ENCODE peak calls at places on chromosomes 11 and 22, in seven cellular contexts. F is bronchial epithelial cell, A is brain microvascular endothelial cell, Y is left ventricle myocardium inferior, D is neuronal stem cell, S is astrocyte of the cerebellum, B is foreskin fibroblast. R is an unnamed sample.

GRCh38 chr11:5531053-5531831 is 14.7 kb upstream of the UBQLNL start:
- DNase-seq in F (no peak), A (no peak), Y (no peak), D (no peak), S (no peak), B (no peak), R (no peak)

GRCh38 chr11:3826721-3827120 is 14.0 kb downstream of the RHOG start:
- DNase-seq in F (no peak), A (no peak), Y (no peak), D (no peak), S (no peak), B (no peak), R (no peak)

GRCh38 chr11:91421586-91421985 is 803.0 kb upstream of the FAT3 start:
- DNase-seq in F (no peak), A (no peak), Y (no peak), D (no peak), S (no peak), B (no peak), R (peak; percentile 22)

GRCh38 chr11:20669833-20670684 is 673 bp downstream of the NELL1 start:
- DNase-seq in F (no peak), A (no peak), Y (no peak), D (no peak), S (no peak), B (no peak), R (no peak)

GRCh38 chr11:8262552-8263108 is 1.0 kb downstream of the LMO1 start:
- DNase-seq in F (peak; percentile 21), A (peak; percentile 40), Y (peak; percentile 37), D (peak; percentile 81), S (peak; percentile 23), B (peak; percentile 82), R (peak; percentile 25)

GRCh38 chr11:1292644-1293618 is 16.5 kb downstream of the TOLLIP start:
- DNase-seq in F (no peak), A (no peak), Y (peak; percentile 11), D (no peak), S (no peak), B (no peak), R (no peak)

GRCh38 chr22:21755855-21756284 is 20.3 kb upstream of the YPEL1 start:
- DNase-seq in F (peak; percentile 85), A (peak; percentile 92), Y (no peak), D (no peak), S (no peak), B (peak; percentile 81), R (peak; percentile 58)

GRCh38 chr11:19389787-19390303 is 149.1 kb upstream of the E2F8 start:
- DNase-seq in F (no peak), A (no peak), Y (no peak), D (no peak), S (no peak), B (peak; percentile 69), R (peak; percentile 60)

GRCh38 chr11:105046898-105047579 is 1.9 kb upstream of the CARD16 start:
- DNase-seq in F (peak; percentile 92), A (peak; percentile 94), Y (no peak), D (no peak), S (peak; percentile 98), B (peak; percentile 98), R (peak; percentile 94)

GRCh38 chr11:107769189-107769588 is 57.3 kb upstream of the SLN start:
- DNase-seq in F (peak; percentile 51), A (peak; percentile 81), Y (no peak), D (no peak), S (peak; percentile 20), B (peak; percentile 58), R (peak; percentile 32)

GRCh38 chr11:93606314-93606713 is 55.2 kb upstream of the CEP295 start:
- DNase-seq in F (no peak), A (no peak), Y (no peak), D (no peak), S (no peak), B (no peak), R (no peak)

GRCh38 chr11:57588038-57588710 is 9.3 kb upstream of the SERPING1 start:
- DNase-seq in F (no peak), A (no peak), Y (no peak), D (no peak), S (no peak), B (no peak), R (no peak)

GRCh38 chr22:33897621-33897910 is 22.7 kb downstream of the LARGE1 start:
- DNase-seq in F (no peak), A (no peak), Y (no peak), D (no peak), S (no peak), B (no peak), R (no peak)

GRCh38 chr11:44818110-44818509 is 91.3 kb downstream of the TSPAN18 start:
- DNase-seq in F (no peak), A (no peak), Y (no peak), D (no peak), S (no peak), B (no peak), R (no peak)

GRCh38 chr11:86103808-86104207 is 34.9 kb upstream of the PICALM start:
- DNase-seq in F (peak; percentile 58), A (no peak), Y (no peak), D (no peak), S (no peak), B (peak; percentile 38), R (no peak)

GRCh38 chr11:109197656-109198055 is 224.3 kb upstream of the C11orf87 start:
- DNase-seq in F (peak; percentile 12), A (peak; percentile 57), Y (no peak), D (no peak), S (peak; percentile 8), B (no peak), R (peak; percentile 5)

GRCh38 chr22:29344137-29344536 is 28.6 kb upstream of the RASL10A start:
- DNase-seq in F (peak; percentile 89), A (peak; percentile 90), Y (peak; percentile 78), D (no peak), S (peak; percentile 93), B (peak; percentile 96), R (peak; percentile 62)

GRCh38 chr11:66421492-66422205 is 814 bp downstream of the NPAS4 start:
- DNase-seq in F (peak; percentile 63), A (peak; percentile 67), Y (peak; percentile 87), D (peak; percentile 95), S (peak; percentile 76), B (peak; percentile 91), R (peak; percentile 54)

GRCh38 chr11:116412118-116412889 is 360.5 kb downstream of the BUD13 start:
- DNase-seq in F (no peak), A (no peak), Y (no peak), D (no peak), S (peak; percentile 9), B (no peak), R (no peak)

GRCh38 chr11:11504071-11504470 is 117.7 kb downstream of the GALNT18 start:
- DNase-seq in F (no peak), A (no peak), Y (no peak), D (no peak), S (no peak), B (no peak), R (no peak)

GRCh38 chr11:16216831-16217230 is 139.5 kb downstream of the SOX6 start:
- DNase-seq in F (no peak), A (no peak), Y (no peak), D (no peak), S (no peak), B (no peak), R (no peak)

GRCh38 chr11:78045851-78046485 is 17.7 kb upstream of the THRSP start:
- DNase-seq in F (peak; percentile 29), A (peak; percentile 52), Y (peak; percentile 83), D (peak; percentile 69), S (no peak), B (peak; percentile 89), R (peak; percentile 37)

GRCh38 chr11:17855531-17856290 is 121.1 kb downstream of the KCNC1 start:
- DNase-seq in F (no peak), A (no peak), Y (no peak), D (no peak), S (no peak), B (no peak), R (no peak)

GRCh38 chr11:69337211-69337721 is 43.3 kb downstream of the MYEOV start:
- DNase-seq in F (peak; percentile 35), A (peak; percentile 18), Y (no peak), D (no peak), S (no peak), B (peak; percentile 39), R (no peak)

GRCh38 chr22:29907753-29908515 is 25.0 kb downstream of the MTMR3 start:
- DNase-seq in F (peak; percentile 98), A (peak; percentile 97), Y (peak; percentile 72), D (no peak), S (peak; percentile 99), B (peak; percentile 96), R (peak; percentile 87)

GRCh38 chr11:18578975-18579598 is 9.4 kb downstream of the UEVLD start:
- DNase-seq in F (no peak), A (no peak), Y (no peak), D (no peak), S (no peak), B (no peak), R (no peak)

GRCh38 chr22:32324505-32325415 is 32.9 kb upstream of the RFPL3 start:
- DNase-seq in F (no peak), A (no peak), Y (no peak), D (no peak), S (no peak), B (no peak), R (no peak)

DNA sequence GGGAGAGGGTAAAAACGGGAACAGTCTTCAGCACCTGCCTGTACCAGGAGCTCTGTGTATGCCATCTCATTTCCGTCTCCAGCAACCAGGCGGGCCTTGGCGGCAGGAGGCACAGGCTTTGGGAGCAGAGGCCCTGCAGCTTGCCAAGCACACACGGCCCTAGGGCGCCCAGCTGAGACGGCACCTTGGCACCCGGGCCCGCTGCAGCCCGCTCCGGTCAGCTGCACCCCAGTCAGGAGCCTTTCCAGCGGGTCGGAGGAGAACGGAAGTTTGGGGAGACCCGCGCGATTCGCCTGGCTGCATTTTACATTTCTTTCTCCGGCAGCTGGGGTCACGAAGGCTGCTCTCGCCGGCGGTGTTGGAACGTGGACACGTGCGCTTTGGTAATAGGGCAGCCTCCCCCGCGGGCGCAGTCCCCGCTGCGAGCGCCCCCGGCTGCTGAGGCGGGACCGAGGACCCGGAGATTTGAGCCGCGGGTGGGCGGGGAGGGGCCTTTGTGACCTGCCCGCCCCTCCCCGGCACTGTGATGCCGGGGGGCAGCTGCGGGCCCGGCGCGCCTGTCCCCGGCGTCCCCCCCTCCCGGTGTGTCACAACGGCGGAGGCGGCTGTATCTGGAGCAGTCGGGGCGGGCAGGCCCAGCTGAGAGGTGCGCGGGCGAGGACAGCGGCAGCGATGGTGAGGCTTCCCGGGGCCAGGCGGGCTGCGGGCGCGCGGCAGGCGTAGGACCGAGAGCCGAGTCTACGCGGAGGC is at the start of gene TUBA8:
- DNase-seq in F (peak; percentile 20), A (peak; percentile 14), Y (peak; percentile 65), D (peak; percentile 30), S (no peak), B (peak; percentile 57), R (no peak)
- H3K4me3 ChIP-seq in F (peak within 1 kb of the TSS; percentile 28), A (peak within 1 kb of the TSS; percentile 34), Y (peak within 1 kb of the TSS; percentile 75), D (peak within 1 kb of the TSS; percentile 76), S (peak within 1 kb of the TSS; percentile 40), B (peak within 1 kb of the TSS; percentile 38), R (peak within 1 kb of the TSS; percentile 43)

GRCh38 chr22:17007852-17008731 is at the start of gene GAB4:
- DNase-seq in F (no peak), A (no peak), Y (no peak), D (no peak), S (no peak), B (no peak), R (no peak)
- H3K4me3 ChIP-seq in F (no peak within 1 kb of the TSS), A (no peak within 1 kb of the TSS), Y (no peak within 1 kb of the TSS), D (peak within 1 kb of the TSS; percentile 59), S (no peak within 1 kb of the TSS), B (no peak within 1 kb of the TSS), R (no peak within 1 kb of the TSS)

GRCh38 chr11:2533642-2534115 is 88.9 kb downstream of the KCNQ1 start:
- DNase-seq in F (peak; percentile 78), A (peak; percentile 92), Y (peak; percentile 78), D (peak; percentile 80), S (peak; percentile 91), B (peak; percentile 96), R (peak; percentile 73)
- H3K4me3 ChIP-seq in F (peak overlapping the region; percentile 11), A (peak overlapping the region; percentile 3), Y (peak overlapping the region; percentile 49), D (no peak overlapping the region), S (no peak overlapping the region), B (no peak overlapping the region), R (no peak overlapping the region)

GRCh38 chr22:38034278-38034882 is 22.8 kb upstream of the PICK1 start:
- DNase-seq in F (peak; percentile 81), A (peak; percentile 91), Y (peak; percentile 70), D (peak; percentile 43), S (peak; percentile 59), B (peak; percentile 96), R (peak; percentile 65)
- H3K4me3 ChIP-seq in F (no peak overlapping the region), A (no peak overlapping the region), Y (no peak overlapping the region), D (no peak overlapping the region), S (no peak overlapping the region), B (no peak overlapping the region), R (no peak overlapping the region)

R was measured in skeletal muscle cell.